ENCODE peak calls at places on chromosome 5, in eight cellular contexts. H is neural crest cell; E is neuronal stem cell; X is K562; P is cardiac fibroblast; Q is nephron progenitor cell; R is iris pigment epithelial cell; C is stimulated activated CD8-positive, alpha-beta memory T cell treated with anti-CD3 and anti-CD28 coated beads, Interleukin-12 subunit alpha, Interleukin-12 subunit beta, amount 100 ng/mL, for 1 hour. G is an unnamed sample.

GRCh38 chr5:137705106-137705505 is 30.8 kb downstream of the KLHL3 start:
- DNase-seq in H (no peak), E (no peak), X (no peak), P (no peak), Q (no peak), R (peak), C (no peak), G (no peak)

GRCh38 chr5:137800700-137801411 is 46.7 kb upstream of the HNRNPA0 start:
- DNase-seq in H (no peak), E (no peak), X (no peak), P (no peak), Q (no peak), R (no peak), C (no peak), G (no peak)

GRCh38 chr5:168975331-168975730 is 325.6 kb downstream of the SLIT3 start:
- DNase-seq in H (no peak), E (no peak), X (no peak), P (no peak), Q (no peak), R (no peak), C (no peak), G (no peak)

GRCh38 chr5:91225848-91226686 is 157.1 kb downstream of the ARRDC3 start:
- DNase-seq in H (no peak), E (no peak), X (peak), P (no peak), Q (peak), R (no peak), C (peak), G (peak)

GRCh38 chr5:54845567-54845941 is 139.8 kb downstream of the ESM1 start:
- DNase-seq in H (no peak), E (no peak), X (peak), P (peak), Q (no peak), R (peak), C (no peak), G (no peak)

GRCh38 chr5:158858011-158858410 is 241.7 kb downstream of the EBF1 start:
- DNase-seq in H (no peak), E (no peak), X (no peak), P (no peak), Q (peak), R (no peak), C (no peak), G (no peak)

GRCh38 chr5:94375801-94376200 is 242.6 kb downstream of the KIAA0825 start:
- DNase-seq in H (no peak), E (no peak), X (no peak), P (peak), Q (no peak), R (peak), C (no peak), G (no peak)

GRCh38 chr5:134125195-134126015 is 10.9 kb downstream of the TCF7 start:
- DNase-seq in H (no peak), E (no peak), X (no peak), P (peak), Q (no peak), R (peak), C (no peak), G (no peak)

GRCh38 chr5:141172381-141173204 is at the start of gene PCDHB7:
- DNase-seq in H (peak), E (no peak), X (peak), P (peak), Q (peak), R (peak), C (no peak), G (no peak)

GRCh38 chr5:180330810-180331646 is 22.1 kb downstream of the GFPT2 start:
- DNase-seq in H (no peak), E (no peak), X (peak), P (peak), Q (no peak), R (peak), C (no peak), G (no peak)

GRCh38 chr5:760363-761205 is 23.9 kb downstream of the ZDHHC11B start:
- DNase-seq in H (no peak), E (no peak), X (no peak), P (no peak), Q (no peak), R (no peak), C (no peak), G (no peak)

GRCh38 chr5:102545175-102545574 is 46.4 kb upstream of the SLCO6A1 start:
- DNase-seq in H (no peak), E (no peak), X (peak), P (peak), Q (peak), R (no peak), C (no peak), G (no peak)

GRCh38 chr5:52964138-52964537 is 25.0 kb upstream of the ITGA2 start:
- DNase-seq in H (no peak), E (no peak), X (no peak), P (no peak), Q (no peak), R (no peak), C (no peak), G (no peak)

GRCh38 chr5:98770911-98771322 is 2.5 kb upstream of the RGMB start:
- DNase-seq in H (no peak), E (peak), X (no peak), P (peak), Q (no peak), R (peak), C (no peak), G (no peak)

GRCh38 chr5:79514391-79515105 is 614 bp upstream of the HOMER1 start:
- DNase-seq in H (peak), E (peak), X (peak), P (peak), Q (peak), R (peak), C (peak), G (peak)

GRCh38 chr5:5298068-5298633 is 124.3 kb upstream of the ICE1 start:
- DNase-seq in H (no peak), E (no peak), X (no peak), P (no peak), Q (no peak), R (no peak), C (no peak), G (no peak)

GRCh38 chr5:143398451-143399237 is 4.8 kb downstream of the NR3C1 start:
- DNase-seq in H (no peak), E (no peak), X (no peak), P (no peak), Q (no peak), R (no peak), C (no peak), G (no peak)

GRCh38 chr5:151947924-151948323 is 23.3 kb upstream of the GLRA1 start:
- DNase-seq in H (no peak), E (no peak), X (no peak), P (no peak), Q (no peak), R (peak), C (no peak), G (no peak)

GRCh38 chr5:63563008-63563917 is 399.0 kb downstream of the HTR1A start:
- DNase-seq in H (no peak), E (no peak), X (no peak), P (no peak), Q (no peak), R (no peak), C (no peak), G (no peak)

GRCh38 chr5:9859798-9860197 is 229.6 kb upstream of the TAS2R1 start:
- DNase-seq in H (no peak), E (no peak), X (no peak), P (no peak), Q (no peak), R (no peak), C (no peak), G (no peak)

GRCh38 chr5:136016945-136017530 is 11.8 kb upstream of the TGFBI start:
- DNase-seq in H (no peak), E (no peak), X (no peak), P (peak), Q (no peak), R (peak), C (no peak), G (no peak)

GRCh38 chr5:135377751-135378680 is 21.0 kb downstream of the MACROH2A1 start:
- DNase-seq in H (no peak), E (no peak), X (no peak), P (no peak), Q (no peak), R (no peak), C (no peak), G (no peak)

GRCh38 chr5:123116063-123116462 is 27.0 kb downstream of the PRDM6 start:
- DNase-seq in H (no peak), E (no peak), X (no peak), P (peak), Q (no peak), R (no peak), C (no peak), G (no peak)

GRCh38 chr5:133603711-133604110 is 8.6 kb downstream of the FSTL4 start:
- DNase-seq in H (no peak), E (no peak), X (no peak), P (no peak), Q (no peak), R (no peak), C (no peak), G (no peak)

GRCh38 chr5:96256795-96257470 is 176.1 kb downstream of the PCSK1 start:
- DNase-seq in H (no peak), E (no peak), X (peak), P (peak), Q (peak), R (peak), C (no peak), G (no peak)

GRCh38 chr5:34898258-34898895 is 16.9 kb downstream of the RAD1 start:
- DNase-seq in H (peak), E (peak), X (peak), P (peak), Q (peak), R (peak), C (peak), G (peak)

GRCh38 chr5:172796306-172796705 is 25.3 kb upstream of the DUSP1 start:
- DNase-seq in H (no peak), E (no peak), X (no peak), P (no peak), Q (no peak), R (no peak), C (no peak), G (no peak)

GRCh38 chr5:93349613-93350012 is 231.4 kb downstream of the NR2F1-AS1 start:
- DNase-seq in H (no peak), E (no peak), X (no peak), P (peak), Q (no peak), R (peak), C (no peak), G (no peak)

GRCh38 chr5:175387144-175387543 is 56.8 kb downstream of the DRD1 start:
- DNase-seq in H (no peak), E (no peak), X (no peak), P (no peak), Q (no peak), R (no peak), C (no peak), G (no peak)

GRCh38 chr5:80799041-80799440 is 144.3 kb upstream of the DHFR start:
- DNase-seq in H (no peak), E (no peak), X (no peak), P (peak), Q (no peak), R (no peak), C (no peak), G (no peak)

GRCh38 chr5:139147743-139148079 is 50.5 kb downstream of the SIL1 start:
- DNase-seq in H (no peak), E (no peak), X (no peak), P (peak), Q (no peak), R (peak), C (no peak), G (no peak)

GRCh38 chr5:79346420-79346824 is 110.5 kb downstream of the JMY start:
- DNase-seq in H (no peak), E (no peak), X (peak), P (no peak), Q (no peak), R (peak), C (no peak), G (no peak)

GRCh38 chr5:57066921-57067914 is 106.6 kb upstream of the GPBP1 start:
- DNase-seq in H (no peak), E (no peak), X (peak), P (no peak), Q (no peak), R (peak), C (no peak), G (no peak)

GRCh38 chr5:62977641-62978040 is 399.0 kb downstream of the LRRC70 start:
- DNase-seq in H (no peak), E (peak), X (no peak), P (no peak), Q (no peak), R (no peak), C (no peak), G (no peak)

GRCh38 chr5:56569576-56569975 is 245.8 kb upstream of the MAP3K1 start:
- DNase-seq in H (no peak), E (no peak), X (no peak), P (peak), Q (no peak), R (peak), C (no peak), G (no peak)

GRCh38 chr5:72460413-72460812 is 46.8 kb downstream of the ZNF366 start:
- DNase-seq in H (no peak), E (no peak), X (no peak), P (no peak), Q (no peak), R (no peak), C (no peak), G (no peak)

GRCh38 chr5:120538644-120539043 is 74.5 kb downstream of the PRR16 start:
- DNase-seq in H (no peak), E (no peak), X (no peak), P (peak), Q (no peak), R (peak), C (no peak), G (no peak)